ENCODE peak calls at places on chromosome 22, in four cellular contexts. One of them, this sample, is unnamed.

GRCh38 chr22:49206281-49206680 is 621.4 kb downstream of the BRD1 start:
- DNase-seq in RWPE1: no peak
- DNase-seq in lower lobe of right lung: no peak
- DNase-seq in lung: no peak
- DNase-seq in this sample: no peak

GRCh38 chr22:47996446-47996857 is 1234.0 kb downstream of the TBC1D22A start:
- DNase-seq in lower lobe of right lung: no peak
- DNase-seq in lung: no peak
- DNase-seq in RWPE1: no peak
- DNase-seq in this sample: no peak

GRCh38 chr22:21845558-21846452 is 21.6 kb downstream of the MAPK1 start:
- DNase-seq in lung: no peak
- DNase-seq in RWPE1: no peak
- DNase-seq in lower lobe of right lung: no peak
- DNase-seq in this sample: no peak

GRCh38 chr22:46798366-46799057 is 36.1 kb downstream of the TBC1D22A start:
- DNase-seq in lung: peak; percentile 82
- DNase-seq in RWPE1: peak; percentile 13
- DNase-seq in lower lobe of right lung: peak; percentile 85
- DNase-seq in this sample: peak; percentile 79

GRCh38 chr22:27834364-27835185 is 33.0 kb upstream of the MN1 start:
- DNase-seq in RWPE1: no peak
- DNase-seq in lower lobe of right lung: no peak
- DNase-seq in lung: no peak
- DNase-seq in this sample: no peak

GRCh38 chr22:26658671-26659478 is 1.5 kb downstream of the MIAT start:
- DNase-seq in lung: peak; percentile 59
- DNase-seq in lower lobe of right lung: no peak
- DNase-seq in RWPE1: peak; percentile 88
- DNase-seq in this sample: peak; percentile 67

GRCh38 chr22:19097518-19097917 is 24.7 kb downstream of the DGCR2 start:
- DNase-seq in lower lobe of right lung: no peak
- DNase-seq in RWPE1: no peak
- DNase-seq in lung: no peak
- DNase-seq in this sample: no peak

GRCh38 chr22:19509923-19510322 is 14.3 kb downstream of the CLDN5 start:
- DNase-seq in RWPE1: no peak
- DNase-seq in lung: no peak
- DNase-seq in lower lobe of right lung: no peak
- DNase-seq in this sample: no peak

GRCh38 chr22:20552450-20552894 is 45.1 kb downstream of the MED15 start:
- DNase-seq in RWPE1: no peak
- DNase-seq in lung: no peak
- DNase-seq in lower lobe of right lung: no peak
- DNase-seq in this sample: no peak

GRCh38 chr22:47098554-47098953 is 336.1 kb downstream of the TBC1D22A start:
- DNase-seq in RWPE1: no peak
- DNase-seq in lower lobe of right lung: no peak
- DNase-seq in lung: no peak
- DNase-seq in this sample: no peak

GRCh38 chr22:34283844-34284243 is 363.6 kb upstream of the LARGE1 start:
- DNase-seq in lower lobe of right lung: no peak
- DNase-seq in lung: no peak
- DNase-seq in RWPE1: no peak
- DNase-seq in this sample: no peak

GRCh38 chr22:19554834-19555404 is 30.7 kb upstream of the CLDN5 start:
- DNase-seq in lung: no peak
- DNase-seq in lower lobe of right lung: no peak
- DNase-seq in RWPE1: peak; percentile 24
- DNase-seq in this sample: no peak

GRCh38 chr22:39635719-39636118 is 65.2 kb downstream of the CACNA1I start:
- DNase-seq in RWPE1: no peak
- DNase-seq in lung: no peak
- DNase-seq in lower lobe of right lung: no peak
- DNase-seq in this sample: no peak

DNA sequence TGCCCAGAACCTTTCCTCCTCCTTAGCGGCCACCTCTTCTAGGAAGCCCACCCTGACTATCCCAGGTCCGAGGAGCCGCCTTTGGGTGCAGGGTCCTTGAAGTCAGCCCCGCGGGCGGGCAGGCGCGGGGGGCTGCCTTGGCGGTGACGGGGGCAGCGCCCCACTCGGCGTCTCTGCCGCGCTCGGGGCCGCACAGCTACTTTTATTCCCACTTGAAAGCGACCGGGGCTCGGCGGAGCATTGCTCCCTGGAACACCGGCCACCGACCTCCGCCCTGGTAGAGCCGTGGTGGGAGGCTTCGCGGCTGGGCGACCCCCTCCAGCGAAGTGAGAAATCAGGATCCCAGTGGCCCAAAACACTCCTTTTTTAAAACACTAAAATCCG is 823 bp upstream of the MAPK11 start:
- DNase-seq in lung: no peak
- DNase-seq in lower lobe of right lung: no peak
- DNase-seq in RWPE1: no peak
- DNase-seq in this sample: no peak
- TF ChIP-seq CTCF in lung: no peak
- TF ChIP-seq CTCF in lower lobe of right lung: no peak
- TF ChIP-seq CTCF in RWPE1: no peak
- TF ChIP-seq CTCF in this sample: peak; percentile 3

GRCh38 chr22:23695141-23695540 is 4.3 kb downstream of the RGL4 start:
- DNase-seq in lower lobe of right lung: no peak
- DNase-seq in RWPE1: no peak
- DNase-seq in lung: no peak
- DNase-seq in this sample: no peak

GRCh38 chr22:23693979-23694680 is 3.3 kb downstream of the RGL4 start:
- DNase-seq in RWPE1: no peak
- DNase-seq in lung: no peak
- DNase-seq in lower lobe of right lung: no peak
- DNase-seq in this sample: no peak

GRCh38 chr22:23696326-23696851 is 5.6 kb downstream of the RGL4 start:
- DNase-seq in RWPE1: no peak
- DNase-seq in lung: no peak
- DNase-seq in lower lobe of right lung: peak; percentile 66
- DNase-seq in this sample: peak; percentile 76

GRCh38 chr22:23697031-23697970 is 6.5 kb downstream of the RGL4 start:
- DNase-seq in lung: no peak
- DNase-seq in lower lobe of right lung: no peak
- DNase-seq in RWPE1: no peak
- DNase-seq in this sample: no peak

GRCh38 chr22:23695748-23696325 is 5.0 kb downstream of the RGL4 start:
- DNase-seq in lower lobe of right lung: no peak
- DNase-seq in RWPE1: no peak
- DNase-seq in lung: no peak
- DNase-seq in this sample: no peak
- H3K27ac ChIP-seq in lower lobe of right lung: peak overlapping the region; percentile 71
- H3K27ac ChIP-seq in RWPE1: no peak overlapping the region
- H3K27ac ChIP-seq in lung: no peak overlapping the region
- H3K27ac ChIP-seq in this sample: peak overlapping the region; percentile 91

GRCh38 chr22:28883917-28884753 is 763 bp downstream of the ZNRF3 start:
- DNase-seq in lung: no peak
- DNase-seq in lower lobe of right lung: peak; percentile 65
- DNase-seq in RWPE1: peak; percentile 19
- DNase-seq in this sample: peak; percentile 5

GRCh38 chr22:28882545-28882877 is 861 bp upstream of the ZNRF3 start:
- DNase-seq in RWPE1: no peak
- DNase-seq in lower lobe of right lung: no peak
- DNase-seq in lung: no peak
- DNase-seq in this sample: peak; percentile 6

GRCh38 chr22:28884754-28885375 is 1.5 kb downstream of the ZNRF3 start:
- DNase-seq in lower lobe of right lung: no peak
- DNase-seq in RWPE1: no peak
- DNase-seq in lung: no peak
- DNase-seq in this sample: no peak

GRCh38 chr22:28883657-28883916 is 215 bp downstream of the ZNRF3 start:
- DNase-seq in RWPE1: no peak
- DNase-seq in lung: no peak
- DNase-seq in lower lobe of right lung: no peak
- DNase-seq in this sample: no peak

DNA sequence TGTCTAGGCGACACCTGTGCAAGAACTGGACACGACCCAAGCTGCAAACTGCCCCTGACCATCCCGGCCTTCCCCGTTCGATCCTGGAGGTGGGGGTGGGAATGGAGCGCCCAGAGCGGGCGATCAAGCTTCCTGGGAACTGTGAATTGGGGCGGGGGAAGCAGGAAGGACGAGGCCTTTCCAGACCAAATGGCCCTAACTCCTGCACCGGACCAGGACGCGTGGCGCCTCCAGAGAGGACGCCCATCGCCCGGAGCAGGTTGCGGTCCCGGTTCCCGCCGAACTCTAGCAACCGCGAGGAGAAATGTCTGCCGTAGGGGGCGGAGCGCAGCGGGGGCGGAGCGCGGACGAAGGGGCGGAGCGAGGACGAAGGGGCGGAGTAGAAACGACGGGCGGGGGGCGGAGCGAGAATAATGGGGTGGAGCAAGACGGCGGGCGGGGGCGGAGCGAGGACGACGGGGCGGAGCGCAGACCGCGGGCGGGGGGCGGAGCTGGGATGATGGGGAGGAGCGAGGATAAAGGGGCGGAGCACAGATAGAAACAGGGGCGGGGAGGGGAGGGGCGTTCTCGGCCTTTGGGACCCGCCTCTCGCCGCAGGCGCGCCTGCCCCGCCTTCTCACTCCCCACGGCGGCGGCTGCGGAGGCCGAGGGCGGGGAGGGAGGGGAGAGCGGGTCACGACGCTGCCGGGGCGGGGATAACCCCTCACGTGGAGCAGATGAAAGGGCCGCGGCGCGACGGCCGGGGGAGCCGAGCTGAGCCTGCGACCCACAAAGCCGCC is at the start of gene ZNRF3:
- DNase-seq in lower lobe of right lung: peak; percentile 93
- DNase-seq in RWPE1: peak; percentile 84
- DNase-seq in lung: peak; percentile 91
- DNase-seq in this sample: peak; percentile 94
- TF ChIP-seq CTCF in lower lobe of right lung: no peak
- TF ChIP-seq CTCF in RWPE1: no peak
- TF ChIP-seq CTCF in lung: no peak
- TF ChIP-seq CTCF in this sample: no peak

GRCh38 chr22:41352058-41352457 is 29.7 kb upstream of the TEF start:
- DNase-seq in lung: no peak
- DNase-seq in lower lobe of right lung: no peak
- DNase-seq in RWPE1: no peak
- DNase-seq in this sample: no peak
- H3K27ac ChIP-seq in lung: no peak overlapping the region
- H3K27ac ChIP-seq in lower lobe of right lung: no peak overlapping the region
- H3K27ac ChIP-seq in RWPE1: peak overlapping the region; percentile 45
- H3K27ac ChIP-seq in this sample: no peak overlapping the region

GRCh38 chr22:23514317-23515038 is 65.6 kb downstream of the IGLL1 start:
- DNase-seq in lung: no peak
- DNase-seq in lower lobe of right lung: no peak
- DNase-seq in RWPE1: no peak
- DNase-seq in this sample: no peak
- TF ChIP-seq CTCF in lung: no peak
- TF ChIP-seq CTCF in lower lobe of right lung: no peak
- TF ChIP-seq CTCF in RWPE1: no peak
- TF ChIP-seq CTCF in this sample: no peak

DNA sequence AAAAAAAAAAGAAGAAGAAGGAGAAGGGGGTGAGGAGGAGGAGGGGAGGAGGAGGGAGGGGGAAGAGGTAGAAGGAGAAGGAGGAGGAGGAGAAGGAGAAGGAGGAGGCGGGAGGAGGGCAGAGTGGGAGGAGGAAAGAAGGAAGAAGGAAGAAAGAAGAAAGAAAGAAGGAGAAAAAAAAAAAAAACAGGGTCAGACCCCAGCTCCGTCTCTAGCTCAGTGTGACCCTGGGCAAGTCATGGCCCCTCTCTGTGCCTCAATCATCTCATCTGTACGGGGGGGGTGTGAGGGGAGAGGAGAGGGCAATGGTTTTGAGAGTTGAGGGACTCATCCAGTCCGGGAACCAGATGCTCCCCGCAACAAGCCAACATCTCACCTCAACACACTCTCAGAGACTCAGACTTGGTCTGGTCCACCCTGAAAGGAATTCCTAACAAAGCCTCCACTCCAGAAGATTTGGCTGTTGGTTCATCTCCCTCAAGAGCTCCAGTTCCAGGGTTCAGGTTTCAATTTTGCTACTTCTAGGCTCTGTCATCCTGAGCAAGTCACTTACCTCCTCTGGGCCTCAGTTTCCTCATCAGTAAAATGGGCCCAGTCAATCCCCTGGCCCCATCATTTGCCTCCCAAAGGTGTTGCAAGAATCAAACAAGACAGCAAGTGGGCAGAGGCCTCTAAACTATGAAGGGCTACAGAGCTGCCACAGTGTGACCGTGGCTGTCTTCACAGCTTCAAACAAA is 7.7 kb downstream of the CARD10 start:
- DNase-seq in lung: no peak
- DNase-seq in lower lobe of right lung: no peak
- DNase-seq in RWPE1: no peak
- DNase-seq in this sample: no peak
- H3K27ac ChIP-seq in lung: no peak overlapping the region
- H3K27ac ChIP-seq in lower lobe of right lung: no peak overlapping the region
- H3K27ac ChIP-seq in RWPE1: peak overlapping the region; percentile 96
- H3K27ac ChIP-seq in this sample: no peak overlapping the region

DNA sequence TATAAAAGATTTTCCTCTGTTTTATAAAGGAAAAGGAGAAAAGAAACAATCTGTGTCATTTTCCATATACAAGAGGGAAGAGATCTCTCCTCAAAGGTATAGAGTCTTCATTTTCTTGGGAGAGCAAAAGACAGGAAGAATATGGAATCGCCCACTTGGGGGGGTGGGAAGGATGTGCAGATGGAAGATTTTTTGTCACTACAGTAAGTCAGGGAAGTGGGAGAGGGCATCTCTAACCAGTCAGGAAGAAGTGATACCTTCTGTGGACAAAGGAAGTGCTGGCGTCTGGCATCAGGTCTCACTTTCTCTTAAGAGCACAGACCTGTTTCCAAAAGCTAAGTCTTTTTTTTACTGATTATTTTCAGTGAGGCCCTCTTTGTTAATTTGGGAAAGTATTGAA is 1.4 kb downstream of the PRR14L start:
- DNase-seq in lung: no peak
- DNase-seq in lower lobe of right lung: no peak
- DNase-seq in RWPE1: no peak
- DNase-seq in this sample: no peak
- TF ChIP-seq CTCF in lung: no peak
- TF ChIP-seq CTCF in lower lobe of right lung: no peak
- TF ChIP-seq CTCF in RWPE1: no peak
- TF ChIP-seq CTCF in this sample: no peak